ENCODE peak calls at places on chromosomes 4 and X, in five cellular contexts. M is ovary, V is PC-9, K is psoas muscle, B is GM23338. L is an unnamed sample.

GRCh38 chrX:53279296-53280237 is 1.8 kb downstream of the IQSEC2 start:
- DNase-seq in K (no peak), M (no peak), B (peak; percentile 33), V (no peak), L (no peak)

GRCh38 chr4:56674984-56675383 is 6.1 kb downstream of the HOPX start:
- DNase-seq in V (no peak), B (no peak), M (no peak), K (no peak), L (no peak)

GRCh38 chr4:161540265-161540664 is 623.5 kb downstream of the FSTL5 start:
- DNase-seq in B (no peak), K (no peak), V (no peak), M (no peak), L (no peak)

GRCh38 chr4:76548704-76549103 is 113.7 kb downstream of the SHROOM3 start:
- DNase-seq in K (no peak), V (no peak), B (no peak), M (no peak), L (no peak)

GRCh38 chr4:17780461-17781071 is 855 bp downstream of the FAM184B start:
- DNase-seq in K (no peak), B (no peak), V (no peak), M (no peak), L (no peak)

GRCh38 chr4:56468097-56468422 is 643 bp downstream of the SRP72 start:
- DNase-seq in V (peak; percentile 38), M (no peak), B (no peak), K (no peak), L (peak; percentile 27)

GRCh38 chr4:171929907-171930306 is 116.7 kb downstream of the GALNTL6 start:
- DNase-seq in K (peak; percentile 26), B (no peak), M (no peak), V (no peak), L (no peak)

GRCh38 chr4:110619001-110619350 is 3.9 kb downstream of the PITX2 start:
- DNase-seq in B (no peak), K (no peak), V (no peak), M (no peak), L (no peak)

GRCh38 chr4:17597517-17597916 is 16.9 kb upstream of the MED28 start:
- DNase-seq in B (peak; percentile 18), M (no peak), K (no peak), V (no peak), L (peak; percentile 63)

DNA sequence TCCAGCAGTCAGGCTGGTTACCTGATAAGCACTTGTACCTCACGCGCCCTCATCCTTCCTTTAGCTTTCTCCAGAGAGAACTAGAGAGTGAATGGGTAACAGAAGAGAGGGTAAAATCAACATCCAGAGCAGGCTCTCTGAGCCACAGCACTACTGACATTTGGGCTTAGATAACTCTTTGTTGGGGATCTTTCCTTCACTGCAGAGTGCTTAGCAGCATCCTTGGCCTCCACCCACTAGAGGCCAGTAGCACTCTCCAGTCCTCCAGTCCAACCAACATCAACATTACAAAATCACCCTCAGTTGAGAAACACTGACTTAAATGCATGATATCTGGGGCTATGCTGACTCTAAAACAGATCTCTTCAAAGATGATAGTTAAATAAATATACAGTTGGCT is 220.7 kb downstream of the TACR3 start:
- DNase-seq in B (peak; percentile 24), V (no peak), K (no peak), M (no peak), L (no peak)
- TF ChIP-seq CTCF in B (peak; percentile 20), V (no peak), K (no peak), M (no peak), L (peak; percentile 64)

GRCh38 chr4:153176938-153177337 is 27.3 kb upstream of the TRIM2 start:
- DNase-seq in V (no peak), B (peak; percentile 52), M (no peak), K (no peak), L (no peak)

GRCh38 chr4:153177841-153178240 is 26.4 kb upstream of the TRIM2 start:
- DNase-seq in M (no peak), V (no peak), K (no peak), B (no peak), L (no peak)

GRCh38 chr4:153185453-153185852 is 18.8 kb upstream of the TRIM2 start:
- DNase-seq in K (no peak), V (no peak), M (no peak), B (no peak), L (no peak)

GRCh38 chr4:153179100-153179499 is 25.1 kb upstream of the TRIM2 start:
- DNase-seq in V (no peak), B (no peak), K (no peak), M (no peak), L (no peak)

DNA sequence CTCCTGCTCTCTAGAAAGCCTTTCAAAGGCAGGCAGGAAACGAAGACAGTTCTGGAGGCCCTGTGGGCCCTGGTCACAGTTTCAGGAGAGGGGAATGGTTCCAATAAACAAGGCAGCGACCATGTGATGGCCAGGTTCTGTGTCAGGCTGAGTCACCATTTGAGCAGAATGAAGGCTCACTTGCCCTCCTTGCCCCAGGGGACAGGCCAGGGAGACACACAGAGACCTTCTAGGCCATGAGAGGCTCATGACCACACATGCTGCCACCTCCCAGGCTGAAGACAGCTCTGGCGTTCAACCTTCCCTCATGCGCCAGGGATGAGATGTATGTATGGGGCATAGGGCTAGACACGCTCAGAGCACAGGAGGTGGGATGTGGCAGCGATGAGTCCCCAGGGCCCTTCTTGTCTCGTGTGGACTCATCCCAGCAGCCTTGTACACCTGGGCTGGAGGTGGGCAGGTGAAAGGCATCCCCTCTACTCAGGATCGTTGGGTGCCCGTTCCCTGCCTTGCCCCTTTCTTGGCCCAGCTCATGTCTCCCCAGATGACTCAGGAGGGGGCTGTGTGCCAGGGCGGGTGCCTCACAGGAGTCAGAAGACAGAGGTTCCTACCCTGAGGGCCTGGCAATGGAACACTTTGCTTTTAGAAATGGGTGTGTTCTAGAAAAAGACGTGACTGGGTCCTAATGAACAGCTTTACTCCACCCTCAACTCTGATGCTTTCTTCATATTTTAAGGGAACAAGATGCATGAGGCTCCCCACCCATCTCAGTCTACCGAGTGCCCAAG is 22.8 kb upstream of the TRIM2 start:
- DNase-seq in M (no peak), K (no peak), V (no peak), B (no peak), L (no peak)
- H3K27ac ChIP-seq in M (no peak overlapping the region), K (no peak overlapping the region), V (no peak overlapping the region), B (no peak overlapping the region), L (no peak overlapping the region)

GRCh38 chr4:142314183-142314582 is 531.9 kb downstream of the INPP4B start:
- DNase-seq in V (no peak), K (no peak), M (no peak), B (no peak), L (no peak)

GRCh38 chr4:142315999-142316398 is 530.1 kb downstream of the INPP4B start:
- DNase-seq in M (no peak), K (no peak), V (no peak), B (no peak), L (no peak)

GRCh38 chr4:142318280-142318679 is 527.8 kb downstream of the INPP4B start:
- DNase-seq in K (no peak), V (no peak), B (no peak), M (no peak), L (no peak)

GRCh38 chr4:142314686-142315085 is 531.4 kb downstream of the INPP4B start:
- DNase-seq in V (no peak), B (no peak), M (no peak), K (no peak), L (no peak)

DNA sequence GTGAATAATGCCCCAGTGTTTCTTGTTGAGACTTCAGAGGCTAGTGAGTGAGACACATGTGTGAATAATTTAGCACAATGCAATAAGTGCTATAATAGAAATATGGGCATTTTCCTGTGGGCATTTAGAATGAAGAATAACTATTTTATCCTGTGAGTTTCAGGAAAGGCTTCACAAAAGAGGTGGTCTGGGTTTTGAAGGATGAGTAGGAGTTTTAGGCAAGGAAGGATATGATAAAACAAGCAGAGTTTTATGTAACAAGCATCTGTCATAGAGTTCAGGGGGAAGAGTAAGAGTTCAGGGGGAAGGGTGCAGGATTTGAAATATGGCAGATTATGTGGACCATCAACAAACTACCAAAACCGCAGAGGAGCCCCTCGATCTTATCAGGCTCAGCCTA is 529.2 kb downstream of the INPP4B start:
- DNase-seq in B (no peak), V (no peak), M (no peak), K (no peak), L (no peak)
- TF ChIP-seq CTCF in B (no peak), V (no peak), M (no peak), K (no peak), L (no peak)

DNA sequence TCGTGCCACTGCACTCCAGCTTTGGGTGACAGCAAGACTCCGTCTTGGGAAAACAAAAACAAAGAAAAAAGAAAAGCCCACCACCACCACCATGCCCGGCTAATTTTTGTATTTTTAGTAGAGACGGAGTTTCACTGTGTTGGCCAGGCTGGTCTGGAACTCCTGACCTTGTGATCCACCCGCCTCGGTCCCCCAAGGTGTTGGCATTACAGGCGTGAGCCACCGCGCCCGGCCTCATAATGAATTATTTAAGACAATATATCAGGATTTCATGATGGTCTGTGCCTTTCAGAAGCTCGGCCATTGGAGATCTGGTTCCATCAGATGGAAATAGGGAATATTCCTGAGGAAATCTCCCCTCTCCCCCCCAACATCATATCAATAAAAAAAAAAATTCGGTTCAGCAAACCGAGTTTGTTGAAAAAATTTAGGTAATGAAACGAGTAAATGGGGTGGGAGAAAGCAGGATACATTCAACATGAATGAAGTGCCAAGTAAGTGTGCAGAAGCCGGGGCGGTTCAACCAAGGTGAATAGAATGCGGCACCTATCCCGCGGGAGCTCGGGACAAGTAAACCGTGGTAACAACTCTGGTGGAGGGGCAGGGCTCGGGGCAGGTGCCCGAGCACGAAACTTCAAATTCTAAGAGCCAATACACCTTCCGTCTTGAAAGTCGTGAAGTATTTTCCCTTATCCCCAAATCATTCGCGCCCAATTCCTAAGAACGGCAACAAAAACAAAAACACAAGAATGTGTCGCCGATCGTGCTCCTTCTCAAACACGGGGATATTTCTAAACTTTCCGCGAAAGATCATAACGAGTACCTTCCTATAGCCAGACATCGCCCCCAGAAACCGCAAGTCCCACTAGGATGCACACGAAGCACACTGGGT is 773 bp upstream of the TXLNG start:
- DNase-seq in B (peak; percentile 6), V (no peak), M (peak; percentile 25), K (peak; percentile 56), L (peak; percentile 21)
- H3K27ac ChIP-seq in B (peak overlapping the region; percentile 67), V (peak overlapping the region; percentile 24), M (no peak overlapping the region), K (peak overlapping the region; percentile 48), L (peak overlapping the region; percentile 46)